ENCODE peak calls at places on chromosomes 5 and 9, in five cellular contexts. One of them, this sample, is unnamed.

GRCh38 chr5:170782438-170782837 is 1.1 kb upstream of the GABRP start:
- DNase-seq in ELF-1: no peak
- DNase-seq in NCI-H510A treated with DMSO at 0.1 percent for 48 hours: peak; percentile 42
- DNase-seq in stimulated activated CD8-positive, alpha-beta memory T cell treated with anti-CD3 and anti-CD28 coated beads, Interleukin-7, amount 100 ng/mL, for 24 hours: no peak
- DNase-seq in T-helper 17 cell: no peak
- DNase-seq in this sample: no peak

GRCh38 chr9:130054428-130054786 is 701 bp downstream of the GPR107 start:
- DNase-seq in ELF-1: no peak
- DNase-seq in NCI-H510A treated with DMSO at 0.1 percent for 48 hours: no peak
- DNase-seq in stimulated activated CD8-positive, alpha-beta memory T cell treated with anti-CD3 and anti-CD28 coated beads, Interleukin-7, amount 100 ng/mL, for 24 hours: no peak
- DNase-seq in T-helper 17 cell: no peak
- DNase-seq in this sample: no peak

GRCh38 chr5:32961066-32961429 is 249.9 kb downstream of the NPR3 start:
- DNase-seq in ELF-1: no peak
- DNase-seq in NCI-H510A treated with DMSO at 0.1 percent for 48 hours: no peak
- DNase-seq in stimulated activated CD8-positive, alpha-beta memory T cell treated with anti-CD3 and anti-CD28 coated beads, Interleukin-7, amount 100 ng/mL, for 24 hours: no peak
- DNase-seq in T-helper 17 cell: no peak
- DNase-seq in this sample: no peak

GRCh38 chr5:169753795-169754194 is 116.7 kb downstream of the DOCK2 start:
- DNase-seq in ELF-1: no peak
- DNase-seq in NCI-H510A treated with DMSO at 0.1 percent for 48 hours: no peak
- DNase-seq in stimulated activated CD8-positive, alpha-beta memory T cell treated with anti-CD3 and anti-CD28 coated beads, Interleukin-7, amount 100 ng/mL, for 24 hours: no peak
- DNase-seq in T-helper 17 cell: no peak
- DNase-seq in this sample: no peak

GRCh38 chr5:41843456-41844112 is 26.6 kb downstream of the OXCT1 start:
- DNase-seq in ELF-1: no peak
- DNase-seq in NCI-H510A treated with DMSO at 0.1 percent for 48 hours: peak; percentile 62
- DNase-seq in stimulated activated CD8-positive, alpha-beta memory T cell treated with anti-CD3 and anti-CD28 coated beads, Interleukin-7, amount 100 ng/mL, for 24 hours: no peak
- DNase-seq in T-helper 17 cell: no peak
- DNase-seq in this sample: no peak

GRCh38 chr5:74503-75109 is 17.4 kb upstream of the PLEKHG4B start:
- DNase-seq in ELF-1: no peak
- DNase-seq in NCI-H510A treated with DMSO at 0.1 percent for 48 hours: no peak
- DNase-seq in stimulated activated CD8-positive, alpha-beta memory T cell treated with anti-CD3 and anti-CD28 coated beads, Interleukin-7, amount 100 ng/mL, for 24 hours: no peak
- DNase-seq in T-helper 17 cell: no peak
- DNase-seq in this sample: no peak

GRCh38 chr9:134010774-134011173 is 14.5 kb upstream of the BRD3OS start:
- DNase-seq in ELF-1: no peak
- DNase-seq in NCI-H510A treated with DMSO at 0.1 percent for 48 hours: no peak
- DNase-seq in stimulated activated CD8-positive, alpha-beta memory T cell treated with anti-CD3 and anti-CD28 coated beads, Interleukin-7, amount 100 ng/mL, for 24 hours: no peak
- DNase-seq in T-helper 17 cell: no peak
- DNase-seq in this sample: no peak

GRCh38 chr5:108560581-108560980 is 178.7 kb upstream of the FBXL17 start:
- DNase-seq in ELF-1: no peak
- DNase-seq in NCI-H510A treated with DMSO at 0.1 percent for 48 hours: no peak
- DNase-seq in stimulated activated CD8-positive, alpha-beta memory T cell treated with anti-CD3 and anti-CD28 coated beads, Interleukin-7, amount 100 ng/mL, for 24 hours: no peak
- DNase-seq in T-helper 17 cell: no peak
- DNase-seq in this sample: no peak

GRCh38 chr9:12720551-12720950 is 27.4 kb downstream of the TYRP1 start:
- DNase-seq in ELF-1: no peak
- DNase-seq in NCI-H510A treated with DMSO at 0.1 percent for 48 hours: no peak
- DNase-seq in stimulated activated CD8-positive, alpha-beta memory T cell treated with anti-CD3 and anti-CD28 coated beads, Interleukin-7, amount 100 ng/mL, for 24 hours: no peak
- DNase-seq in T-helper 17 cell: no peak
- DNase-seq in this sample: no peak

GRCh38 chr5:2105141-2105540 is 222.4 kb upstream of the IRX4 start:
- DNase-seq in ELF-1: no peak
- DNase-seq in NCI-H510A treated with DMSO at 0.1 percent for 48 hours: no peak
- DNase-seq in stimulated activated CD8-positive, alpha-beta memory T cell treated with anti-CD3 and anti-CD28 coated beads, Interleukin-7, amount 100 ng/mL, for 24 hours: no peak
- DNase-seq in T-helper 17 cell: no peak
- DNase-seq in this sample: no peak

GRCh38 chr5:90606539-90606938 is 47.9 kb downstream of the ADGRV1 start:
- DNase-seq in ELF-1: no peak
- DNase-seq in NCI-H510A treated with DMSO at 0.1 percent for 48 hours: no peak
- DNase-seq in stimulated activated CD8-positive, alpha-beta memory T cell treated with anti-CD3 and anti-CD28 coated beads, Interleukin-7, amount 100 ng/mL, for 24 hours: no peak
- DNase-seq in T-helper 17 cell: no peak
- DNase-seq in this sample: no peak

GRCh38 chr5:54302267-54302687 is 8.1 kb downstream of the ARL15 start:
- DNase-seq in ELF-1: no peak
- DNase-seq in NCI-H510A treated with DMSO at 0.1 percent for 48 hours: no peak
- DNase-seq in stimulated activated CD8-positive, alpha-beta memory T cell treated with anti-CD3 and anti-CD28 coated beads, Interleukin-7, amount 100 ng/mL, for 24 hours: no peak
- DNase-seq in T-helper 17 cell: no peak
- DNase-seq in this sample: no peak

GRCh38 chr5:123273984-123274383 is 149.2 kb downstream of the CEP120 start:
- DNase-seq in ELF-1: no peak
- DNase-seq in NCI-H510A treated with DMSO at 0.1 percent for 48 hours: no peak
- DNase-seq in stimulated activated CD8-positive, alpha-beta memory T cell treated with anti-CD3 and anti-CD28 coated beads, Interleukin-7, amount 100 ng/mL, for 24 hours: no peak
- DNase-seq in T-helper 17 cell: no peak
- DNase-seq in this sample: no peak

GRCh38 chr9:20604561-20604960 is 17.7 kb downstream of the MLLT3 start:
- DNase-seq in ELF-1: no peak
- DNase-seq in NCI-H510A treated with DMSO at 0.1 percent for 48 hours: no peak
- DNase-seq in stimulated activated CD8-positive, alpha-beta memory T cell treated with anti-CD3 and anti-CD28 coated beads, Interleukin-7, amount 100 ng/mL, for 24 hours: no peak
- DNase-seq in T-helper 17 cell: no peak
- DNase-seq in this sample: no peak

GRCh38 chr5:52817818-52818217 is 30.1 kb downstream of the ITGA1 start:
- DNase-seq in ELF-1: no peak
- DNase-seq in NCI-H510A treated with DMSO at 0.1 percent for 48 hours: no peak
- DNase-seq in stimulated activated CD8-positive, alpha-beta memory T cell treated with anti-CD3 and anti-CD28 coated beads, Interleukin-7, amount 100 ng/mL, for 24 hours: no peak
- DNase-seq in T-helper 17 cell: no peak
- DNase-seq in this sample: no peak

GRCh38 chr9:136578915-136579637 is 33.2 kb upstream of the NOTCH1 start:
- DNase-seq in ELF-1: no peak
- DNase-seq in NCI-H510A treated with DMSO at 0.1 percent for 48 hours: no peak
- DNase-seq in stimulated activated CD8-positive, alpha-beta memory T cell treated with anti-CD3 and anti-CD28 coated beads, Interleukin-7, amount 100 ng/mL, for 24 hours: no peak
- DNase-seq in T-helper 17 cell: no peak
- DNase-seq in this sample: peak; percentile 25

This sample was measured in T-helper 1 cell.